ENCODE peak calls at places on chromosomes 11 and 22, in five cellular contexts. One of them, this sample, is unnamed.

GRCh38 chr11:108654994-108655631 is 9.8 kb upstream of the DDX10 start:
- DNase-seq in HepG2: peak; percentile 43
- DNase-seq in heart right ventricle: no peak
- DNase-seq in body of pancreas: peak; percentile 69
- DNase-seq in astrocyte of the spinal cord: peak; percentile 66
- DNase-seq in this sample: peak; percentile 78

GRCh38 chr11:75347781-75348613 is 3.5 kb downstream of the ARRB1 start:
- DNase-seq in HepG2: peak; percentile 64
- DNase-seq in body of pancreas: peak; percentile 32
- DNase-seq in heart right ventricle: no peak
- DNase-seq in astrocyte of the spinal cord: peak; percentile 83
- DNase-seq in this sample: peak; percentile 44

GRCh38 chr11:16787035-16787744 is 48.7 kb downstream of the C11orf58 start:
- DNase-seq in body of pancreas: no peak
- DNase-seq in HepG2: no peak
- DNase-seq in heart right ventricle: no peak
- DNase-seq in astrocyte of the spinal cord: peak; percentile 48
- DNase-seq in this sample: no peak

GRCh38 chr11:119863811-119864601 is 135.0 kb upstream of the NECTIN1 start:
- DNase-seq in HepG2: no peak
- DNase-seq in heart right ventricle: no peak
- DNase-seq in astrocyte of the spinal cord: no peak
- DNase-seq in body of pancreas: no peak
- DNase-seq in this sample: no peak

GRCh38 chr11:32817181-32817842 is 12.4 kb upstream of the PRRG4 start:
- DNase-seq in body of pancreas: no peak
- DNase-seq in astrocyte of the spinal cord: no peak
- DNase-seq in heart right ventricle: no peak
- DNase-seq in HepG2: no peak
- DNase-seq in this sample: no peak

GRCh38 chr11:116567721-116568242 is 205.0 kb downstream of the BUD13 start:
- DNase-seq in body of pancreas: no peak
- DNase-seq in HepG2: no peak
- DNase-seq in astrocyte of the spinal cord: no peak
- DNase-seq in heart right ventricle: no peak
- DNase-seq in this sample: no peak

GRCh38 chr11:78646564-78647185 is 72.0 kb upstream of the NARS2 start:
- DNase-seq in heart right ventricle: no peak
- DNase-seq in HepG2: peak; percentile 59
- DNase-seq in body of pancreas: peak; percentile 78
- DNase-seq in astrocyte of the spinal cord: peak; percentile 49
- DNase-seq in this sample: peak; percentile 56

GRCh38 chr11:69934861-69935494 is 115.8 kb upstream of the FGF3 start:
- DNase-seq in heart right ventricle: peak; percentile 5
- DNase-seq in body of pancreas: no peak
- DNase-seq in astrocyte of the spinal cord: peak; percentile 29
- DNase-seq in HepG2: no peak
- DNase-seq in this sample: peak; percentile 65

GRCh38 chr11:124746621-124747243 is 5.3 kb downstream of the VSIG2 start:
- DNase-seq in heart right ventricle: peak; percentile 82
- DNase-seq in astrocyte of the spinal cord: peak; percentile 76
- DNase-seq in HepG2: peak; percentile 89
- DNase-seq in body of pancreas: peak; percentile 87
- DNase-seq in this sample: peak; percentile 84

GRCh38 chr22:36765943-36766450 is 9.9 kb downstream of the IFT27 start:
- DNase-seq in body of pancreas: no peak
- DNase-seq in astrocyte of the spinal cord: peak; percentile 12
- DNase-seq in heart right ventricle: no peak
- DNase-seq in HepG2: no peak
- DNase-seq in this sample: no peak

GRCh38 chr22:50612715-50613221 is 12.2 kb downstream of the MAPK8IP2 start:
- DNase-seq in astrocyte of the spinal cord: no peak
- DNase-seq in HepG2: no peak
- DNase-seq in heart right ventricle: no peak
- DNase-seq in body of pancreas: peak; percentile 16
- DNase-seq in this sample: no peak

GRCh38 chr11:6307879-6308278 is 12.4 kb downstream of the CAVIN3 start:
- DNase-seq in HepG2: no peak
- DNase-seq in body of pancreas: no peak
- DNase-seq in heart right ventricle: no peak
- DNase-seq in astrocyte of the spinal cord: peak; percentile 13
- DNase-seq in this sample: no peak

GRCh38 chr22:18035740-18036139 is 11.4 kb upstream of the MICAL3 start:
- DNase-seq in body of pancreas: peak; percentile 69
- DNase-seq in astrocyte of the spinal cord: no peak
- DNase-seq in HepG2: peak; percentile 82
- DNase-seq in heart right ventricle: no peak
- DNase-seq in this sample: no peak

GRCh38 chr11:34522188-34522587 is 8.6 kb upstream of the ELF5 start:
- DNase-seq in HepG2: no peak
- DNase-seq in astrocyte of the spinal cord: no peak
- DNase-seq in body of pancreas: no peak
- DNase-seq in heart right ventricle: no peak
- DNase-seq in this sample: no peak

GRCh38 chr11:118102721-118103261 is 16.0 kb upstream of the SMIM35 start:
- DNase-seq in HepG2: no peak
- DNase-seq in astrocyte of the spinal cord: no peak
- DNase-seq in heart right ventricle: no peak
- DNase-seq in body of pancreas: no peak
- DNase-seq in this sample: no peak

GRCh38 chr11:64763804-64764611 is 4.2 kb upstream of the PYGM start:
- DNase-seq in astrocyte of the spinal cord: no peak
- DNase-seq in body of pancreas: peak; percentile 7
- DNase-seq in heart right ventricle: no peak
- DNase-seq in HepG2: no peak
- DNase-seq in this sample: no peak

GRCh38 chr22:27212617-27213177 is 555.3 kb downstream of the MIAT start:
- DNase-seq in astrocyte of the spinal cord: peak; percentile 95
- DNase-seq in HepG2: no peak
- DNase-seq in heart right ventricle: peak; percentile 16
- DNase-seq in body of pancreas: peak; percentile 80
- DNase-seq in this sample: peak; percentile 96

GRCh38 chr11:70926543-70926942 is 325.8 kb downstream of the SHANK2 start:
- DNase-seq in body of pancreas: no peak
- DNase-seq in HepG2: no peak
- DNase-seq in heart right ventricle: no peak
- DNase-seq in astrocyte of the spinal cord: no peak
- DNase-seq in this sample: no peak

GRCh38 chr11:115505165-115505564 is 950 bp upstream of the CADM1 start:
- DNase-seq in HepG2: no peak
- DNase-seq in astrocyte of the spinal cord: no peak
- DNase-seq in body of pancreas: peak; percentile 16
- DNase-seq in heart right ventricle: no peak
- DNase-seq in this sample: no peak

GRCh38 chr22:37610480-37611148 is 2.0 kb downstream of the GGA1 start:
- DNase-seq in heart right ventricle: no peak
- DNase-seq in astrocyte of the spinal cord: no peak
- DNase-seq in body of pancreas: no peak
- DNase-seq in HepG2: no peak
- DNase-seq in this sample: no peak

GRCh38 chr11:131762346-131763110 is 392.1 kb downstream of the NTM start:
- DNase-seq in heart right ventricle: no peak
- DNase-seq in body of pancreas: no peak
- DNase-seq in astrocyte of the spinal cord: no peak
- DNase-seq in HepG2: no peak
- DNase-seq in this sample: no peak

GRCh38 chr22:37631448-37632173 is 7.9 kb upstream of the SH3BP1 start:
- DNase-seq in body of pancreas: no peak
- DNase-seq in heart right ventricle: no peak
- DNase-seq in HepG2: peak; percentile 36
- DNase-seq in astrocyte of the spinal cord: no peak
- DNase-seq in this sample: no peak

GRCh38 chr11:70398834-70399680 is 728 bp downstream of the CTTN start:
- DNase-seq in heart right ventricle: no peak
- DNase-seq in HepG2: no peak
- DNase-seq in astrocyte of the spinal cord: no peak
- DNase-seq in body of pancreas: peak; percentile 28
- DNase-seq in this sample: no peak

GRCh38 chr11:65355776-65356393 is 1.3 kb downstream of the TIGD3 start:
- DNase-seq in astrocyte of the spinal cord: peak; percentile 36
- DNase-seq in body of pancreas: peak; percentile 48
- DNase-seq in heart right ventricle: peak; percentile 52
- DNase-seq in HepG2: no peak
- DNase-seq in this sample: peak; percentile 39

GRCh38 chr11:43035011-43035564 is 276.7 kb upstream of the API5 start:
- DNase-seq in body of pancreas: peak; percentile 7
- DNase-seq in heart right ventricle: no peak
- DNase-seq in HepG2: no peak
- DNase-seq in astrocyte of the spinal cord: no peak
- DNase-seq in this sample: no peak

GRCh38 chr22:28148816-28149465 is 229.9 kb upstream of the PITPNB start:
- DNase-seq in body of pancreas: no peak
- DNase-seq in heart right ventricle: no peak
- DNase-seq in HepG2: no peak
- DNase-seq in astrocyte of the spinal cord: no peak
- DNase-seq in this sample: no peak

GRCh38 chr11:129766858-129767604 is 48.6 kb upstream of the TMEM45B start:
- DNase-seq in heart right ventricle: no peak
- DNase-seq in astrocyte of the spinal cord: peak; percentile 20
- DNase-seq in HepG2: peak; percentile 52
- DNase-seq in body of pancreas: peak; percentile 27
- DNase-seq in this sample: peak; percentile 66

GRCh38 chr22:23608583-23608982 is 23.5 kb downstream of the DRICH1 start:
- DNase-seq in HepG2: no peak
- DNase-seq in astrocyte of the spinal cord: no peak
- DNase-seq in body of pancreas: no peak
- DNase-seq in heart right ventricle: no peak
- DNase-seq in this sample: peak; percentile 23

GRCh38 chr11:43981006-43981405 is 38.6 kb downstream of the C11orf96 start:
- DNase-seq in astrocyte of the spinal cord: no peak
- DNase-seq in body of pancreas: no peak
- DNase-seq in heart right ventricle: no peak
- DNase-seq in HepG2: no peak
- DNase-seq in this sample: no peak

DNA sequence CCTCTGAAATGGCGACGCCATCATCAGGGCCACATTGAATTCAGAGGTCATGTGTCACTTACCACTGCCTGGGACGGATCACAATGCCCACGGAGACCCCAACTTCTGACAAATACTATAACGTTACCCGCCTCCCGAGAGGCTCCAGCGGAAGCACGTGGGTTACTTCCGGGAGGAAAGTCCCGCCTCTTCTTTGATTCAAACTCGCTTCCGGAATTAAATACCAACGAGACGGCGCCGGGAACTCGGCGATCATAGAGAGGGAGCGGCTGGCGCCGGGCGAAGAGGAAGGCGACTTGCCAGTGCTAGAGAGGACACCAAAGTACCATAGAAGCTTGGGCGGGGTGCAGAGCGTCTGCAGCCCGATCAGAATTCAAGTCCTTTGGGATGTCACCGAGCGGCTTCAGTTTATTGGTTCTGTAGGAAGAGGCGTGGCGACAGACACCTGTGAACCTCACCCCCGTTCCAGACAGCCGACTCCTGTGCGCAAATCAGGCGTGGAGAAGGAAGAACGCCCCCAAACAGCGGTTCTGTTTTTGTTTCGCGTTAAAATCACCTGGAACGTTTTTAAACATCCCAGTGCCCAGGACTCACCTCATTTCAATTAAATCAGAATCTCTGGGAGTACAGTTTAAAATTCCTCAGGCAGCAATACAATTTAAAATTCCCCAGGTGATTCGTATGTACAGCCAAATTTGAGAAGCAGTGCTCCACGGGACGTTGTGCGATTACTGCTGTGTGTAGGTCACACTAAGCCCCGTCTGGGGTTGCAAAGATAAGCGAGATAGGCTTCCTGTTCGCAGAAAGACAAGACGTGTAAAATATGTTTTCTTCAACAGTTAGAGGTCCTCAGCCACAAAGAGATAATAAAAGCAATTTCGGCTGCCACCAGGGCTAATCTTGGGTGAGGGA is at the start of gene TIMM10:
- DNase-seq in astrocyte of the spinal cord: peak; percentile 98
- DNase-seq in body of pancreas: peak; percentile 98
- DNase-seq in HepG2: peak; percentile 99
- DNase-seq in heart right ventricle: peak; percentile 93
- DNase-seq in this sample: peak; percentile 100
- TF ChIP-seq CTCF in astrocyte of the spinal cord: no peak
- TF ChIP-seq CTCF in body of pancreas: no peak
- TF ChIP-seq CTCF in HepG2: no peak
- TF ChIP-seq CTCF in heart right ventricle: no peak
- TF ChIP-seq CTCF in this sample: no peak

GRCh38 chr22:35023692-35024363 is 42.1 kb upstream of the ISX start:
- DNase-seq in HepG2: no peak
- DNase-seq in heart right ventricle: peak; percentile 73
- DNase-seq in body of pancreas: peak; percentile 78
- DNase-seq in astrocyte of the spinal cord: peak; percentile 6
- DNase-seq in this sample: peak; percentile 60
- TF ChIP-seq CTCF in HepG2: peak; percentile 85
- TF ChIP-seq CTCF in heart right ventricle: peak; percentile 90
- TF ChIP-seq CTCF in body of pancreas: peak; percentile 76
- TF ChIP-seq CTCF in astrocyte of the spinal cord: peak; percentile 78
- TF ChIP-seq CTCF in this sample: peak; percentile 96

DNA sequence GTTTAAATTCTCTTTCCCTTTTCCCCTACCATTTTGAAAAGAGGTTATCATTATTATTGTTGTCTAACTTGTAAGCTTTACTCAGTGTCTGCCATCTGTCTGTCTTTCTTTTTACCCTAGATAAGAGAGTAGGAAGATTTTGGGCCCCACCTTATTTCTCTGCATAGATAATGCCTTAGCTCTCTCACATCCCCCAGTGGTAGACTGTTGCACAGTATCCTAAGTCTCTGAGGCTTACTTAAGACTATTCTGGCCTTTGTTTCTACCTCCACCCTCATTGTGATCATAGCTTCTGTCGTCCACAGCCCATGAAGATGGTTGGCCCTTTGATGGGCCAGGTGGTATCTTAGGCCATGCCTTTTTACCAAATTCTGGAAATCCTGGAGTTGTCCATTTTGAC is 3.6 kb upstream of the OR51L1 start:
- DNase-seq in astrocyte of the spinal cord: peak; percentile 9
- DNase-seq in body of pancreas: no peak
- DNase-seq in HepG2: no peak
- DNase-seq in heart right ventricle: no peak
- DNase-seq in this sample: peak; percentile 5
- TF ChIP-seq CTCF in astrocyte of the spinal cord: peak; percentile 55
- TF ChIP-seq CTCF in body of pancreas: no peak
- TF ChIP-seq CTCF in HepG2: no peak
- TF ChIP-seq CTCF in heart right ventricle: no peak
- TF ChIP-seq CTCF in this sample: peak; percentile 33

GRCh38 chr11:27124514-27125264 is 84.1 kb downstream of the BBOX1 start:
- DNase-seq in body of pancreas: no peak
- DNase-seq in HepG2: peak; percentile 4
- DNase-seq in heart right ventricle: no peak
- DNase-seq in astrocyte of the spinal cord: peak; percentile 55
- DNase-seq in this sample: peak; percentile 49
- TF ChIP-seq CTCF in body of pancreas: no peak
- TF ChIP-seq CTCF in HepG2: peak; percentile 40
- TF ChIP-seq CTCF in heart right ventricle: no peak
- TF ChIP-seq CTCF in astrocyte of the spinal cord: peak; percentile 15
- TF ChIP-seq CTCF in this sample: peak; percentile 54